ENCODE peak calls at places on chromosomes 5 and 9, in six cellular contexts. N, F, K, Y, P and H are unnamed samples.

GRCh38 chr9:130117816-130118632 is 54.2 kb upstream of the NCS1 start:
- DNase-seq in N (no peak), F (no peak), K (no peak), Y (no peak), P (no peak), H (no peak)

GRCh38 chr9:82673904-82674303 is 389.0 kb downstream of the RASEF start:
- DNase-seq in N (no peak), F (no peak), K (no peak), Y (no peak), P (no peak), H (no peak)

GRCh38 chr5:54329731-54330709 is 19.6 kb upstream of the ARL15 start:
- DNase-seq in N (no peak), F (no peak), K (peak; percentile 72), Y (no peak), P (peak; percentile 44), H (no peak)

GRCh38 chr9:130740218-130741023 is 46.8 kb downstream of the EXOSC2 start:
- DNase-seq in N (no peak), F (no peak), K (no peak), Y (no peak), P (no peak), H (no peak)

GRCh38 chr9:129287595-129288305 is 109.7 kb upstream of the IER5L start:
- DNase-seq in N (no peak), F (no peak), K (no peak), Y (no peak), P (no peak), H (peak; percentile 41)

GRCh38 chr9:1707291-1707690 is 307.9 kb upstream of the SMARCA2 start:
- DNase-seq in N (no peak), F (no peak), K (no peak), Y (no peak), P (no peak), H (no peak)

GRCh38 chr5:89293849-89294248 is 410.9 kb upstream of the MEF2C start:
- DNase-seq in N (no peak), F (no peak), K (no peak), Y (peak; percentile 8), P (no peak), H (no peak)

GRCh38 chr9:116978155-116978554 is 291.1 kb downstream of the TRIM32 start:
- DNase-seq in N (no peak), F (no peak), K (no peak), Y (no peak), P (peak; percentile 21), H (no peak)

GRCh38 chr5:116573617-116574431 is 799 bp downstream of the SEMA6A start:
- DNase-seq in N (peak; percentile 69), F (no peak), K (no peak), Y (no peak), P (peak; percentile 7), H (peak; percentile 69)

GRCh38 chr5:147190236-147190815 is 44.5 kb upstream of the STK32A start:
- DNase-seq in N (no peak), F (no peak), K (no peak), Y (no peak), P (no peak), H (no peak)

GRCh38 chr5:159051431-159052281 is 48.1 kb downstream of the EBF1 start:
- DNase-seq in N (no peak), F (peak; percentile 36), K (peak; percentile 40), Y (no peak), P (no peak), H (peak; percentile 71)

GRCh38 chr9:95008151-95008771 is 281.8 kb downstream of the AOPEP start:
- DNase-seq in N (no peak), F (peak; percentile 61), K (no peak), Y (no peak), P (peak; percentile 84), H (no peak)

GRCh38 chr9:99135498-99135897 is 30.6 kb downstream of the TGFBR1 start:
- DNase-seq in N (no peak), F (no peak), K (no peak), Y (no peak), P (no peak), H (no peak)

GRCh38 chr9:121728916-121729315 is 77.5 kb downstream of the DAB2IP start:
- DNase-seq in N (no peak), F (no peak), K (no peak), Y (no peak), P (no peak), H (no peak)

GRCh38 chr5:68465133-68465532 is 249.6 kb downstream of the PIK3R1 start:
- DNase-seq in N (no peak), F (no peak), K (no peak), Y (no peak), P (no peak), H (no peak)

GRCh38 chr5:98041661-98042060 is 731.8 kb upstream of the RGMB start:
- DNase-seq in N (no peak), F (no peak), K (no peak), Y (no peak), P (no peak), H (no peak)

GRCh38 chr9:69937358-69937757 is 106.3 kb upstream of the MAMDC2 start:
- DNase-seq in N (no peak), F (no peak), K (no peak), Y (no peak), P (peak; percentile 33), H (no peak)

GRCh38 chr9:131178382-131178781 is 53.0 kb downstream of the NUP214 start:
- DNase-seq in N (peak; percentile 83), F (peak; percentile 59), K (peak; percentile 63), Y (peak; percentile 72), P (peak; percentile 67), H (peak; percentile 65)

GRCh38 chr9:123929177-123929869 is 603 bp downstream of the DENND1A start:
- DNase-seq in N (no peak), F (no peak), K (no peak), Y (no peak), P (no peak), H (peak; percentile 65)

GRCh38 chr5:158471179-158471924 is 612.4 kb upstream of the CLINT1 start:
- DNase-seq in N (no peak), F (peak; percentile 47), K (no peak), Y (no peak), P (no peak), H (no peak)

GRCh38 chr9:114003756-114004155 is 74.3 kb downstream of the AMBP start:
- DNase-seq in N (no peak), F (peak; percentile 11), K (peak; percentile 21), Y (peak; percentile 3), P (no peak), H (peak; percentile 8)

GRCh38 chr9:107489144-107489673 is 360 bp downstream of the KLF4 start:
- DNase-seq in N (no peak), F (no peak), K (no peak), Y (no peak), P (no peak), H (peak; percentile 86)

GRCh38 chr9:137570566-137570965 is 8.2 kb downstream of the DPH7 start:
- DNase-seq in N (no peak), F (no peak), K (no peak), Y (no peak), P (no peak), H (no peak)

GRCh38 chr5:160508780-160509361 is 87.2 kb downstream of the PTTG1 start:
- DNase-seq in N (peak; percentile 70), F (peak; percentile 54), K (peak; percentile 53), Y (peak; percentile 91), P (peak; percentile 78), H (no peak)

GRCh38 chr5:179307931-179308471 is 37.3 kb downstream of the ADAMTS2 start:
- DNase-seq in N (no peak), F (no peak), K (no peak), Y (no peak), P (no peak), H (peak; percentile 69)

GRCh38 chr9:2281031-2281802 is 266.1 kb downstream of the SMARCA2 start:
- DNase-seq in N (no peak), F (no peak), K (no peak), Y (no peak), P (no peak), H (no peak)

GRCh38 chr5:179852993-179853547 is 5.5 kb downstream of the MRNIP start:
- DNase-seq in N (no peak), F (no peak), K (no peak), Y (no peak), P (no peak), H (no peak)

GRCh38 chr5:130017173-130017572 is 112.9 kb downstream of the CHSY3 start:
- DNase-seq in N (no peak), F (no peak), K (no peak), Y (no peak), P (no peak), H (no peak)

GRCh38 chr5:23223846-23224245 is 283.6 kb upstream of the PRDM9 start:
- DNase-seq in N (no peak), F (no peak), K (no peak), Y (no peak), P (no peak), H (no peak)

DNA sequence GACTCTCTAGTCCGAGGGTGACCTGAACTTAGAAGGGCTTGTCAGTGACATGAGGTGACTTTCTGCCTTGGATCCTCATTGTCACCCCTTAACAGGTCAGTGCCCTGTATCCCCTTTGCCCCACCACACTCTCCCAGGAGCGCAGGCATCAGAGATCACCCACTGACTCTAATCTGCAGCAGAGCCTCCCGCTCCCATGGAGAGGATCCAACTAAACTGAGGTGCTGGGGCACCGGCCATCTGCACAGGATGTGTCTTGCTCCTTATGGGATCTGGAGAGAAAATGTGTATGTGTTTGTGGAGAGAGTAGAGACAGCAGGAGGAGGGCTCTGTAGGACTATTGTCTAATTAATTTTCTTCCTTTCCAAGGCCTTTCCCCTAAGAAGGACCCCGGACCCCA is 213.7 kb downstream of the ROR2 start:
- DNase-seq in N (no peak), F (no peak), K (no peak), Y (no peak), P (no peak), H (peak; percentile 20)
- H3K27ac ChIP-seq in N (no peak overlapping the region), F (no peak overlapping the region), K (no peak overlapping the region), Y (no peak overlapping the region), P (no peak overlapping the region), H (no peak overlapping the region)

GRCh38 chr9:35522189-35522588 is 32.3 kb downstream of the RUSC2 start:
- DNase-seq in N (no peak), F (no peak), K (no peak), Y (no peak), P (no peak), H (no peak)
- H3K4me1 ChIP-seq in N (peaks cover 68% of the 10 kb centered on the region), F (peaks cover 64% of the 10 kb centered on the region), K (peaks cover 88% of the 10 kb centered on the region), Y (peaks cover 50% of the 10 kb centered on the region), P (peaks cover 91% of the 10 kb centered on the region), H (peaks cover 50% of the 10 kb centered on the region)

GRCh38 chr5:112933651-112934365 is 11.8 kb upstream of the REEP5 start:
- DNase-seq in N (no peak), F (no peak), K (no peak), Y (no peak), P (no peak), H (no peak)

GRCh38 chr5:112933105-112933504 is 11.1 kb upstream of the REEP5 start:
- DNase-seq in N (no peak), F (no peak), K (no peak), Y (no peak), P (no peak), H (no peak)

GRCh38 chr5:112930082-112930344 is 8.0 kb upstream of the REEP5 start:
- DNase-seq in N (no peak), F (no peak), K (no peak), Y (no peak), P (no peak), H (no peak)

GRCh38 chr5:112929336-112930081 is 7.5 kb upstream of the REEP5 start:
- DNase-seq in N (no peak), F (no peak), K (no peak), Y (no peak), P (no peak), H (no peak)

GRCh38 chr5:112931473-112931872 is 9.4 kb upstream of the REEP5 start:
- DNase-seq in N (no peak), F (no peak), K (no peak), Y (no peak), P (no peak), H (no peak)
- TF ChIP-seq EP300 in N (no peak), F (no peak), K (no peak), Y (no peak), P (no peak), H (no peak)

GRCh38 chr9:136267261-136268111 is 21.9 kb upstream of the QSOX2 start:
- DNase-seq in N (peak; percentile 100), F (peak; percentile 88), K (peak; percentile 83), Y (peak; percentile 57), P (peak; percentile 85), H (no peak)
- H3K27ac ChIP-seq in N (no peak overlapping the region), F (peak overlapping the region; percentile 58), K (peak overlapping the region; percentile 53), Y (peak overlapping the region; percentile 22), P (peak overlapping the region; percentile 86), H (no peak overlapping the region)